ENCODE peak calls at places on chromosomes 3 and 15, in five cellular contexts. Q is K562, B is GM12878, C is HepG2, I is HCT116. K is an unnamed sample.

GRCh38 chr3:87197531-87197930 is 29.6 kb upstream of the CHMP2B start:
- DNase-seq in B (no peak), I (no peak), Q (no peak), C (no peak), K (no peak)

GRCh38 chr15:73981761-73982222 is 10.3 kb downstream of the STOML1 start:
- DNase-seq in Q (no peak), B (no peak), C (no peak), I (no peak), K (no peak)

GRCh38 chr3:34725774-34726173 is 913.6 kb upstream of the ARPP21 start:
- DNase-seq in B (no peak), C (no peak), I (no peak), Q (no peak), K (no peak)

GRCh38 chr3:4995500-4996053 is 16.3 kb downstream of the BHLHE40 start:
- DNase-seq in Q (peak), C (no peak), I (peak), B (no peak), K (no peak)

GRCh38 chr3:121794264-121794983 is 40.4 kb downstream of the IQCB1 start:
- DNase-seq in C (no peak), I (no peak), B (no peak), Q (no peak), K (no peak)

GRCh38 chr3:31546152-31546551 is 13.4 kb downstream of the STT3B start:
- DNase-seq in Q (no peak), C (no peak), I (no peak), B (no peak), K (peak)

GRCh38 chr15:99282129-99282528 is 30.8 kb downstream of the LRRC28 start:
- DNase-seq in I (no peak), Q (no peak), C (no peak), B (no peak), K (no peak)

GRCh38 chr15:78775472-78775871 is 35.8 kb downstream of the ADAMTS7 start:
- DNase-seq in Q (no peak), B (no peak), C (no peak), I (no peak), K (no peak)

GRCh38 chr3:184259878-184260570 is 1.3 kb downstream of the CAMK2N2 start:
- DNase-seq in I (no peak), B (no peak), Q (peak), C (no peak), K (peak)

GRCh38 chr3:101903426-101903825 is 54.1 kb downstream of the NFKBIZ start:
- DNase-seq in C (no peak), Q (no peak), I (no peak), B (no peak), K (no peak)

GRCh38 chr3:117486709-117487394 is 777.3 kb downstream of the TUSC7 start:
- DNase-seq in I (no peak), B (peak), Q (no peak), C (no peak), K (no peak)

GRCh38 chr3:171186383-171186782 is 159.9 kb upstream of the SLC2A2 start:
- DNase-seq in Q (no peak), B (no peak), I (no peak), C (no peak), K (no peak)

GRCh38 chr3:13072239-13073041 is 789 bp downstream of the IQSEC1 start:
- DNase-seq in C (no peak), I (no peak), Q (no peak), B (peak), K (peak)
- H3K4me2 ChIP-seq in C (no peak), I (no peak), Q (no peak), B (peak), K (peak)

DNA sequence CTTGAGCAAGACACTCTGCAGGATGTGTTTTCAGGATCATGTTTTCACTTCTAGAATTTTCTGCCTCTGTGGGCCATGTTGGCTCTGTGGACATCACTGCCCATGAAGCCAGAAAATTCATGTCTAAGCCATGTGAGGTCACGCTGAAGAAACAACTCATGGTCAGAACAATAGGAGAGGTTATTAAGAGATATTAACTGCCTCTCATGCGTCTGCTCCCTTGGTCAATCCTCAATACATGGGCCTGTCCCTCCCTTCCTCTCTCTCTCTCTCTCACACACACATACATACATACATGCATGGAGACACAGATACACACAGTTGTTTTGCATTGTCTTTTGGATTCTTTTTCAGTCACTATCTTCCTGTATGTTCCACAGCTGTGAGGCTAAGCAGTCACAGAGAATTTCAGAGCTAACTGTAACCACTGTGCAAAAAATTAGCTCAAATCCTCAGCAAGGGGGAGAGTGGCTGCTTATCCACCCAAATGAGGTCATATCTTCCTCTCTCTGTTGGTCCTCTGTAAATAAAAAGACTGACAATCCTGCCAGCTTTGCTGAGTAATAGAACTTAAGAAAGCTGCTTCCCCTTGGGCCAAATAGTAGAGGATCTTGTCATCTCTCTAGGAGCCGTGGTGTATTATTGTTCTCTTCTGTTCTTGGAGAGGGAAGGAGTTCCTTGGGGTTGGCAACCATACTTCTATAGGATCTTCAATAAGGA is 45.6 kb downstream of the LRTM1 start:
- DNase-seq in Q (no peak), C (no peak), B (no peak), I (no peak), K (no peak)
- TF ChIP-seq REST in Q (no peak), C (no peak), B (no peak), I (no peak), K (no peak)

GRCh38 chr15:63553388-63553791 is 43.8 kb upstream of the FBXL22 start:
- DNase-seq in I (no peak), C (no peak), B (no peak), Q (no peak), K (peak)

GRCh38 chr15:63555520-63555919 is 41.7 kb upstream of the FBXL22 start:
- DNase-seq in B (no peak), Q (no peak), I (no peak), C (no peak), K (no peak)

GRCh38 chr15:63556736-63557135 is 40.5 kb upstream of the FBXL22 start:
- DNase-seq in Q (no peak), B (no peak), C (no peak), I (no peak), K (no peak)

GRCh38 chr15:63554337-63554927 is 42.8 kb upstream of the FBXL22 start:
- DNase-seq in B (no peak), Q (no peak), C (no peak), I (no peak), K (no peak)

DNA sequence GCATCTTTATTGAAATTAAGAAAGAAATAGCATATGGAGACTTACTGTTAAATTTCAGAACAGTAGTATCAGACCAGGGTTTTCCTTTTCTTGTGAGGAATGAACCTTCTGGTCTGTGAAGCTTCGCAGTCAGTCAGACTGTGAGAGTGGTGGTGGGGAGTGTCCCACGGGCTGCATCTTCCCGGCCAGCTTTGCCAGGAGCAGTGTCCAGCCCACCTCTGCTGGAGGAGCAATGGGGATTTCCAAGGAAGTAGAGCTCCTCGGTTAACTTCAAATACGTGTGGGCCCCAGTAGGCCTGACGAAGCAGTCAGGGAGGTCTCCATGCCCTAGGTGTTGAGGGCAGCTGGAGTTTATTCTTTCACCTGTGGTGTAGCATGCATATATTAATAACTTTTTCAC is 40.9 kb upstream of the FBXL22 start:
- DNase-seq in C (no peak), B (no peak), Q (no peak), I (no peak), K (no peak)
- TF ChIP-seq EZH2 in C (no peak), B (no peak), Q (no peak), I (no peak), K (no peak)

GRCh38 chr3:134824676-134825290 is 29.7 kb downstream of the EPHB1 start:
- DNase-seq in C (no peak), I (no peak), Q (no peak), B (no peak), K (no peak)
- H3K4me2 ChIP-seq in C (no peak), I (no peak), Q (no peak), B (no peak), K (no peak)

GRCh38 chr3:118501152-118501551 is 533.5 kb downstream of the IGSF11 start:
- DNase-seq in C (peak), I (peak), B (no peak), Q (no peak), K (peak)
- TF ChIP-seq REST in C (no peak), I (no peak), B (no peak), Q (no peak), K (no peak)

GRCh38 chr15:80694624-80695098 is 449 bp upstream of the ABHD17C start:
- DNase-seq in I (no peak), B (no peak), C (no peak), Q (peak), K (peak)
- TF ChIP-seq EZH2 in I (no peak), B (no peak), C (no peak), Q (no peak), K (no peak)

GRCh38 chr3:60757724-60758123 is 493.5 kb downstream of the FHIT start:
- DNase-seq in Q (no peak), I (no peak), C (no peak), B (no peak), K (no peak)
- H3K4me2 ChIP-seq in Q (no peak), I (no peak), C (no peak), B (no peak), K (no peak)